ENCODE peak calls at places on chromosomes 16 and 17, in six cellular contexts. One of them, this sample, is unnamed.

GRCh38 chr16:84462296-84463210 is 41.9 kb downstream of the MEAK7 start:
- DNase-seq in K562: no peak
- DNase-seq in ovary: no peak
- DNase-seq in upper lobe of left lung: peak; percentile 17
- DNase-seq in stomach: no peak
- DNase-seq in tibial nerve: no peak
- DNase-seq in this sample: peak; percentile 45

GRCh38 chr17:63181856-63182255 is 215.8 kb downstream of the TANC2 start:
- DNase-seq in K562: no peak
- DNase-seq in ovary: no peak
- DNase-seq in tibial nerve: no peak
- DNase-seq in stomach: no peak
- DNase-seq in upper lobe of left lung: no peak
- DNase-seq in this sample: no peak

GRCh38 chr16:57643166-57643813 is 14.9 kb downstream of the ADGRG1 start:
- DNase-seq in upper lobe of left lung: peak; percentile 61
- DNase-seq in ovary: no peak
- DNase-seq in tibial nerve: no peak
- DNase-seq in stomach: no peak
- DNase-seq in K562: no peak
- DNase-seq in this sample: no peak

GRCh38 chr16:88536971-88537751 is 33.0 kb upstream of the ZC3H18 start:
- DNase-seq in K562: no peak
- DNase-seq in upper lobe of left lung: no peak
- DNase-seq in ovary: peak; percentile 44
- DNase-seq in tibial nerve: no peak
- DNase-seq in stomach: no peak
- DNase-seq in this sample: no peak

GRCh38 chr17:78723001-78723796 is 58.9 kb downstream of the CYTH1 start:
- DNase-seq in stomach: no peak
- DNase-seq in tibial nerve: no peak
- DNase-seq in ovary: peak; percentile 76
- DNase-seq in K562: no peak
- DNase-seq in upper lobe of left lung: no peak
- DNase-seq in this sample: no peak

GRCh38 chr17:74089869-74090464 is 113.5 kb upstream of the RPL38 start:
- DNase-seq in ovary: no peak
- DNase-seq in tibial nerve: peak; percentile 8
- DNase-seq in K562: peak; percentile 71
- DNase-seq in upper lobe of left lung: peak; percentile 37
- DNase-seq in stomach: peak; percentile 52
- DNase-seq in this sample: no peak

GRCh38 chr17:42720996-42721583 is 23.8 kb downstream of the EZH1 start:
- DNase-seq in K562: peak; percentile 81
- DNase-seq in stomach: no peak
- DNase-seq in upper lobe of left lung: no peak
- DNase-seq in tibial nerve: peak; percentile 86
- DNase-seq in ovary: no peak
- DNase-seq in this sample: no peak

GRCh38 chr17:1487939-1488825 is 4.3 kb downstream of the MYO1C start:
- DNase-seq in upper lobe of left lung: peak; percentile 90
- DNase-seq in stomach: peak; percentile 88
- DNase-seq in tibial nerve: peak; percentile 86
- DNase-seq in ovary: peak; percentile 94
- DNase-seq in K562: peak; percentile 78
- DNase-seq in this sample: peak; percentile 90

GRCh38 chr16:13936596-13937081 is 16.7 kb downstream of the ERCC4 start:
- DNase-seq in ovary: no peak
- DNase-seq in upper lobe of left lung: peak; percentile 73
- DNase-seq in K562: no peak
- DNase-seq in tibial nerve: peak; percentile 55
- DNase-seq in stomach: no peak
- DNase-seq in this sample: no peak

GRCh38 chr16:46607529-46607928 is 13.7 kb downstream of the SHCBP1 start:
- DNase-seq in K562: peak; percentile 35
- DNase-seq in upper lobe of left lung: no peak
- DNase-seq in tibial nerve: no peak
- DNase-seq in ovary: no peak
- DNase-seq in stomach: no peak
- DNase-seq in this sample: no peak

GRCh38 chr17:9802294-9802693 is 10.9 kb upstream of the DHRS7C start:
- DNase-seq in tibial nerve: no peak
- DNase-seq in ovary: peak; percentile 19
- DNase-seq in stomach: no peak
- DNase-seq in upper lobe of left lung: no peak
- DNase-seq in K562: no peak
- DNase-seq in this sample: no peak

GRCh38 chr17:44916781-44917241 is 1.5 kb upstream of the GFAP start:
- DNase-seq in tibial nerve: no peak
- DNase-seq in ovary: no peak
- DNase-seq in upper lobe of left lung: no peak
- DNase-seq in K562: no peak
- DNase-seq in stomach: no peak
- DNase-seq in this sample: peak; percentile 66

GRCh38 chr17:46802831-46803230 is 15.7 kb downstream of the WNT3 start:
- DNase-seq in upper lobe of left lung: no peak
- DNase-seq in tibial nerve: no peak
- DNase-seq in ovary: no peak
- DNase-seq in K562: no peak
- DNase-seq in stomach: no peak
- DNase-seq in this sample: no peak

DNA sequence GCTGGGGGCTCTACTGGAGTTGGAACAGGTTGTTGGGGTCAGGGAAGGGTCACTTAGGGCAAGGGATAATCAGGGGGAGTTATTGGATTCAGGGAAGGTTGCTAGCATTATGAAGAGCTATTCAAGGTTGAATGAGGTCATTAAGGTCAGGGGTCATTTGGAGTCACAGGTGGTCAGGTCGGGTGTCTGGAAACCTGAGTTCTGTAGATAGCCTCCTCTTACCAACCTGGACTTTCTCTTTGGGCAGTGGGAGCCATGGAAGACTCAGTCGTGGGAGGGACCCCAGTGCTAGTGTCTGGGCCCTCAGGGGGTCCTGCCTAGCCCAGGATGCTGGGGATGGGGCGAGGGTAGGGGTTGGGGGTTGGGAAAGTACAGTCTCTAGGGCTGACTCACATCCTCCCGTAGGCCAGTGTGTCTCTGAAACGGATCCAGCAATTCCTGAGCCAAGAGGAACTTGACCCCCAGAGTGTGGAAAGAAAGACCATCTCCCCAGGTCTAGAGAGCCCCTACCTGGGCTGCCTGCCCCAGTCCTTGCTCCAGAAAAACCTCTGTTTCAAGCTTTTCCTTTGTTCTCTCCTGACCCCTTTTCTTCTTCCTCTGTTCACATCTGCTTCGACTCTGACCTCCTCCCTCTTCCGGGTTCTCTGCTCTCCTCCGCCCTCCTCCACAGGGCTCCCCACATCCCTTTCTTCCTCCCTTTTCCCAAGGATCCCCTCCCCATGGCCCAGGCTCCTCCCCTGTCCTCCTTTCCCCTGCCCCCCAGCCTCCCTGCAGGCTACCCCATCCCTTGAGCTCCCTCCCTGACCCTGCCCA is 33.5 kb downstream of the ABCC3 start:
- DNase-seq in ovary: no peak
- DNase-seq in stomach: no peak
- DNase-seq in K562: no peak
- DNase-seq in upper lobe of left lung: no peak
- DNase-seq in tibial nerve: no peak
- DNase-seq in this sample: no peak
- TF ChIP-seq EP300 in ovary: no peak
- TF ChIP-seq EP300 in stomach: no peak
- TF ChIP-seq EP300 in K562: no peak
- TF ChIP-seq EP300 in upper lobe of left lung: no peak
- TF ChIP-seq EP300 in tibial nerve: no peak
- TF ChIP-seq EP300 in this sample: no peak

GRCh38 chr17:72602517-72603345 is 481.9 kb downstream of the SOX9 start:
- DNase-seq in stomach: peak; percentile 47
- DNase-seq in K562: no peak
- DNase-seq in ovary: no peak
- DNase-seq in upper lobe of left lung: peak; percentile 72
- DNase-seq in tibial nerve: no peak
- DNase-seq in this sample: no peak
- TF ChIP-seq EP300 in stomach: no peak
- TF ChIP-seq EP300 in K562: no peak
- TF ChIP-seq EP300 in ovary: no peak
- TF ChIP-seq EP300 in upper lobe of left lung: no peak
- TF ChIP-seq EP300 in tibial nerve: peak; percentile 18
- TF ChIP-seq EP300 in this sample: no peak

DNA sequence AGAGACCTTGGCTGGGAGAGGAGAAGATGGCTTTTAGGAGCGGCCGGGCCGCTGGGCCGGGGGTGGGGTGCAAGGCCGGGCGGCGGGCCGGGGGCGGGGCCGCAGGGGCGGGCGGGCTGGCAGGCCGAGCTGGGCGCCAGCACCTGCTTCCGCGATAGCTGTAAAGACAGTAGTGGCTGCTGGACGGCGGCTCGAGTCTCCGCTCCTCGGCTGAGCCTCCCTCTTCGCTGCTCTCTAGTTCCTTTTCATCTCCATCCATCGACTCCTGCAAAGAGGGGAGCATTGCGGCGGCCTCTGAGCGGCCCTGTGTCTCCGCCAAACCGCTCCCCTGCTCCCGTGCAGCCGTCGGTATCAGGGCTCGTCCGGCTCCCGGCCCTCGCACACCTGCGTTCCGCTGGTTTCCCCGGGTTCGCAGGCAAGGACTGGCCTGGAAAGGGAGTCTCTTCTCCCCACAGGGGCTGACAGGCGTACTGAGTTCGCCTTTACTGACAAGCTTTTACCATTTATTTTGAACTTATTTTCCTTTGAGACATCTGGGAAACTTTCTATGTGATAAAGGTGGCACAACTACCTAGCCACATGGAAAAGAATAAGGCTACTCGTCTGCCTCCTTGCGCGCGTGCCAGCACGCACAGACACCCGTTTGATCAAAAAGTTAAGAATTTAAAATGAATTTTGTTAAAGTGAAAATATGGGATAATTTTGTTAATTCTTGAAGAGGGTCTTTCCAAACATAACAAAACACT is at the start of gene C17orf75:
- DNase-seq in tibial nerve: peak; percentile 63
- DNase-seq in stomach: peak; percentile 83
- DNase-seq in ovary: peak; percentile 87
- DNase-seq in K562: peak; percentile 90
- DNase-seq in upper lobe of left lung: peak; percentile 81
- DNase-seq in this sample: peak; percentile 81
- TF ChIP-seq EP300 in tibial nerve: no peak
- TF ChIP-seq EP300 in stomach: no peak
- TF ChIP-seq EP300 in ovary: no peak
- TF ChIP-seq EP300 in K562: peak; percentile 35
- TF ChIP-seq EP300 in upper lobe of left lung: no peak
- TF ChIP-seq EP300 in this sample: no peak

DNA sequence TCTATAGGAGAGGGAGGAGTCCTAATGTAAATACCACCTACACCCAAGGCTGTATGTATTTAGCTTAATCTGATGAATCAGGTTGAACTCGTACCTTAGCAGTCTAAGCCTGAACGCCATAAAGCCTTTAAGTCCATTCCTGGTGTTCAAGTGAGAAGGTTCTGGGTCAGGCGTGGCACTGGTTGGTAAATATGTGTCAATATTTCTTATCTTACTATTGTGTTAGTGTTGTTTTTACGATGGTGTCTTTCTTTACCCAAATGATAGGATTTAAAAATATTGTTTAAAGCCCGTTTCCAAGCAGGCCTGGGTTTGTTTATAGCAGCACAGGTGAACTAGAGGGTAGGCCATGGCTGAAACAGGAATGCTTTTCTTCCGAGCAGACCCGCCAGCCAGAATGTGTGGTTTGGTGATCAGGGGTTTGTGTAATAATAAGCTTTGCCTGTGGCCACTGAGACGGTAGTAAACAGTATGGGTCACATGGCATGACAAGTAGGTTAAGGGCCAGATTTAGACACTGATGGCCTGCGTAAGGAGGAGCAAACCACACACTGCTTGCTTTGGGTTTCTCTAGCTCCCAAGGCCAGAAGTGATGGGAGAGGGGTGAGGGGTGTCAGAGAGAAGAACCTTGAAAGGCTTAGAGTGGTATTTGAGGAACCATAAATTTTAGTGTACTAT is 3.3 kb downstream of the TMEM94 start:
- DNase-seq in upper lobe of left lung: peak; percentile 60
- DNase-seq in K562: no peak
- DNase-seq in tibial nerve: no peak
- DNase-seq in stomach: peak; percentile 36
- DNase-seq in ovary: no peak
- DNase-seq in this sample: no peak
- TF ChIP-seq EP300 in upper lobe of left lung: no peak
- TF ChIP-seq EP300 in K562: no peak
- TF ChIP-seq EP300 in tibial nerve: no peak
- TF ChIP-seq EP300 in stomach: no peak
- TF ChIP-seq EP300 in ovary: no peak
- TF ChIP-seq EP300 in this sample: no peak

DNA sequence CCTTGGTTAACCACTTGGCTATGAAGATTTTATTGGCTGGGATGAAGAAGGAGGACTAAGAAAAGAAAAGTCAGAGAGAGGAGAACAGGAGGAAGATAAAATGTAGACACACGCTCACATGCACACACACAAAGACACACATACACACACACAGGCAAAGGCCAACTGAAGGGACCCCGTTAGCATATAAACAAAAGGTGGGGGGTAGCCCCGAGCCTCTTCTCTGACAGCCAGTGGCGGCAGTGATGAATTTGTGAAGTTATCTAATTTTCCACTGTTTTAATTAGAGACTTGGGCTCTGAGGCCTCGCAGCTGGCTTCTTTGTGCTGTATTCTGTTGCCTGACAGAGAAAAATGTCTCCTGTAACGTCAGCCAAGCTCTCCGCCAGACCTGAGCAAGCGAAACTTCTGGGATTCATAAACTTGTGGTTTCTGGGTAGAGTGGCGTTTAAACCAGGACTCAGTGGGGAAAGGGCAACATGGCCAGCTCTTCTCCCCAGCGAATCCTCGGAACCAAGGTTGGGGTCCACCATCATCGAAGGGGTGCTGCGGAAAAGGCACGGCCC is 113.9 kb upstream of the FOXF1 start:
- DNase-seq in stomach: no peak
- DNase-seq in K562: no peak
- DNase-seq in ovary: no peak
- DNase-seq in tibial nerve: no peak
- DNase-seq in upper lobe of left lung: no peak
- DNase-seq in this sample: no peak
- TF ChIP-seq EP300 in stomach: no peak
- TF ChIP-seq EP300 in K562: no peak
- TF ChIP-seq EP300 in ovary: no peak
- TF ChIP-seq EP300 in tibial nerve: no peak
- TF ChIP-seq EP300 in upper lobe of left lung: no peak
- TF ChIP-seq EP300 in this sample: no peak

GRCh38 chr17:48593840-48594411 is 347 bp upstream of the HOXB5 start:
- DNase-seq in K562: peak; percentile 86
- DNase-seq in tibial nerve: peak; percentile 69
- DNase-seq in upper lobe of left lung: peak; percentile 65
- DNase-seq in ovary: no peak
- DNase-seq in stomach: peak; percentile 74
- DNase-seq in this sample: no peak
- TF ChIP-seq EP300 in K562: no peak
- TF ChIP-seq EP300 in tibial nerve: no peak
- TF ChIP-seq EP300 in upper lobe of left lung: no peak
- TF ChIP-seq EP300 in ovary: no peak
- TF ChIP-seq EP300 in stomach: no peak
- TF ChIP-seq EP300 in this sample: no peak

This sample was measured in suprapubic skin.